ENCODE peak calls at places on chromosomes 3 and 15, in nine cellular contexts. E is thyroid gland, J is erythroblast, F is stomach, C is tibial nerve, K is heart left ventricle, Y is A549, R is K562, Q is Peyer's patch. V is an unnamed sample.

GRCh38 chr15:48796930-48797329 is 13.9 kb downstream of the CEP152 start:
- DNase-seq in J (peak), Q (no peak), E (no peak), F (no peak), Y (no peak), R (no peak), C (no peak), K (no peak), V (no peak)

GRCh38 chr3:13638927-13639326 is 90.0 kb downstream of the FBLN2 start:
- DNase-seq in Y (no peak), C (no peak), R (no peak), J (no peak), E (no peak), Q (no peak), K (no peak), F (no peak), V (no peak)

GRCh38 chr3:181313379-181313778 is 323.8 kb upstream of the DNAJC19 start:
- DNase-seq in E (no peak), Q (no peak), J (no peak), K (no peak), R (no peak), Y (no peak), C (no peak), F (no peak), V (no peak)

GRCh38 chr3:16132926-16133325 is 41.6 kb upstream of the GALNT15 start:
- DNase-seq in K (peak), Q (no peak), Y (no peak), R (no peak), E (no peak), J (no peak), C (no peak), F (no peak), V (no peak)

GRCh38 chr15:39543651-39544050 is 37.2 kb upstream of the THBS1 start:
- DNase-seq in Y (no peak), C (no peak), Q (no peak), E (no peak), R (peak), F (no peak), J (peak), K (no peak), V (no peak)

GRCh38 chr3:84165278-84165677 is 793.5 kb upstream of the CADM2 start:
- DNase-seq in Q (no peak), J (no peak), K (no peak), C (no peak), F (no peak), R (no peak), Y (no peak), E (no peak), V (no peak)

GRCh38 chr3:139670196-139670595 is 7.6 kb downstream of the NMNAT3 start:
- DNase-seq in Q (no peak), F (no peak), E (no peak), K (no peak), R (no peak), Y (no peak), C (no peak), J (no peak), V (no peak)

GRCh38 chr3:173977747-173978146 is 580.2 kb downstream of the NLGN1 start:
- DNase-seq in J (no peak), E (no peak), K (no peak), C (no peak), Q (no peak), R (no peak), F (no peak), Y (no peak), V (no peak)

GRCh38 chr3:59549972-59550371 is 500.1 kb upstream of the CFAP20DC start:
- DNase-seq in F (no peak), C (no peak), Y (no peak), K (no peak), J (no peak), E (no peak), R (no peak), Q (no peak), V (no peak)

GRCh38 chr15:76223521-76223920 is 87.7 kb downstream of the ETFA start:
- DNase-seq in Y (no peak), K (no peak), Q (no peak), F (no peak), C (no peak), E (no peak), R (no peak), J (no peak), V (no peak)

DNA sequence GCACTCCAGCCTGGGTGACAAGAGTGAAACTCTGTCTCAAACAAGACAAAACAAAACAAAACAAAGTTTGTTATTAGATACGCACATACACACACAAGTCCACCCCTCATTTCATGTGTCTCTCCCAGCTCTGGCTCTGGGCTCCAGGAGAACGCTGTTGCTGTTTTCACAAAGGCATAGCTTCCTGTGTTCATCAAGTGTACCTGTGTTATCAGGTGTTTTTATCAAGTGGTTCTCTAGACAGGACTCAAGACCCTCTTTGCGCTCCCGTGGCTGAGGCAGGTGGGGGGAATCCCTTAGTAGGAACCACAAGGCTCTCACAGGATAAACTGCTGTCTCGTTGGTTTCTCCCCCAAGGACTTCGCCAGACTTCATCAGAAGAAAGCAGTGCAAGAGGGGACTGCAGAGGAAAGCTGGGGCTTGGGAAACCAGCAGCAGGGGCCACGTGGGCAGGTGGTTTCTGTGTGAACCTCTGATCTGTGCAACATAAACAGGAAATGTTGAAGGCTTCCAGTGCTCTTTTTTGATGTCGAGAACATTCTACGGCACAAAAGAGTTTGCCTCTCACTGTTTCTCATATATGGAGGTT is 6.9 kb upstream of the PPP1R2 start:
- DNase-seq in K (no peak), Y (no peak), C (no peak), E (peak), Q (peak), J (no peak), F (no peak), R (no peak), V (peak)
- TF ChIP-seq POLR2A in K (no peak), Y (no peak), C (no peak), E (no peak), Q (no peak), J (no peak), F (no peak), R (no peak), V (no peak)

GRCh38 chr15:69904296-69904560 is 193.5 kb downstream of the TLE3 start:
- DNase-seq in Q (no peak), C (no peak), R (no peak), E (no peak), J (no peak), Y (no peak), K (no peak), F (no peak), V (no peak)
- TF ChIP-seq POLR2A in Q (no peak), C (no peak), R (no peak), E (no peak), J (no peak), Y (no peak), K (no peak), F (no peak), V (no peak)

GRCh38 chr3:126180477-126181397 is at the start of gene ALDH1L1:
- DNase-seq in Y (no peak), K (peak), F (peak), R (no peak), Q (peak), C (peak), J (no peak), E (peak), V (peak)
- TF ChIP-seq POLR2A in Y (no peak), K (no peak), F (no peak), R (no peak), Q (no peak), C (no peak), J (no peak), E (no peak), V (peak)

DNA sequence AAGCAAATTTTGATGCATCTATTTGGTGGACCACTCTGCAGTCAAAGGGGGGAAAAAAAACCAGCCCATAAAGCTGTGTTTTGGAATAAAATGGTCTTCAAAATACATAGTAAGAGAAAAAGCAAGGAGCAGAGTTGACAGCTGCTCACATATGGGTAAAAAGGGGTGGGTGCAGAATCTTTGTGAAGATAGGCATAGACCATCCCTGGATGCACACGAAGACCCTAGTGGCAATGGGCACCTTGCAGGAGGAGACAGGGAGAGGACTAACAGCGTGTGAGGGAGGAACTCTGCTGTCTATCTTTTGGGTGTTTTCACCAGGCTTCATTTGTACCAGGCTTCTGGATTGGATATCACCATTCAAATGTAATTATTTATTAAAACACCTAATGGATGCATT is 43.9 kb downstream of the CTNNB1 start:
- DNase-seq in R (no peak), J (no peak), K (no peak), E (no peak), Q (no peak), Y (no peak), F (no peak), C (no peak), V (no peak)
- TF ChIP-seq POLR2A in R (no peak), J (no peak), K (no peak), E (no peak), Q (no peak), Y (no peak), F (no peak), C (no peak), V (no peak)

GRCh38 chr3:33318709-33319380 is 41.6 kb downstream of the FBXL2 start:
- DNase-seq in K (no peak), R (no peak), J (peak), F (no peak), Q (no peak), Y (no peak), C (no peak), E (no peak), V (no peak)
- TF ChIP-seq POLR2A in K (no peak), R (no peak), J (no peak), F (no peak), Q (no peak), Y (no peak), C (no peak), E (no peak), V (no peak)

DNA sequence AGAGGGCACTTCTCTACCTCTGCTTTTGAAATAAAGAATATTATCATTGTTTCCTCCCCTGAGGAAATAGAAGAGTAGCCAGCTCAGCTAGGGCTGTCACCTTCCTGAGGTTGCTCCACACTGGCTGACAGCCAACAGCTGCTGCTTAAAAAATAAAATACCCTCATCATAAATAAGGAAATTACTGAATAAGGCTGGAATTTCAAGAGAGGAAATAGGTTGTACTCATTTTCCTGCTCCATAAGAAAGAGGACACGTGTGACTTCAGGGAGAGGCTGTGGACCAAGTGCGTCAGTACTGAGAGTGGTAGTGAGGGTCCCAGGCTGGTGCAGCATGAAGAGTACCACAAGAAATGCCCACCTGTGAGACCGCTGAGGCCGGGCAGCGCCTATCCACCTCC is 8.1 kb upstream of the C2CD4B start:
- DNase-seq in Q (no peak), K (peak), F (no peak), E (peak), Y (no peak), C (no peak), J (no peak), R (no peak), V (no peak)
- TF ChIP-seq POLR2A in Q (no peak), K (no peak), F (no peak), E (no peak), Y (no peak), C (no peak), J (no peak), R (no peak), V (no peak)

DNA sequence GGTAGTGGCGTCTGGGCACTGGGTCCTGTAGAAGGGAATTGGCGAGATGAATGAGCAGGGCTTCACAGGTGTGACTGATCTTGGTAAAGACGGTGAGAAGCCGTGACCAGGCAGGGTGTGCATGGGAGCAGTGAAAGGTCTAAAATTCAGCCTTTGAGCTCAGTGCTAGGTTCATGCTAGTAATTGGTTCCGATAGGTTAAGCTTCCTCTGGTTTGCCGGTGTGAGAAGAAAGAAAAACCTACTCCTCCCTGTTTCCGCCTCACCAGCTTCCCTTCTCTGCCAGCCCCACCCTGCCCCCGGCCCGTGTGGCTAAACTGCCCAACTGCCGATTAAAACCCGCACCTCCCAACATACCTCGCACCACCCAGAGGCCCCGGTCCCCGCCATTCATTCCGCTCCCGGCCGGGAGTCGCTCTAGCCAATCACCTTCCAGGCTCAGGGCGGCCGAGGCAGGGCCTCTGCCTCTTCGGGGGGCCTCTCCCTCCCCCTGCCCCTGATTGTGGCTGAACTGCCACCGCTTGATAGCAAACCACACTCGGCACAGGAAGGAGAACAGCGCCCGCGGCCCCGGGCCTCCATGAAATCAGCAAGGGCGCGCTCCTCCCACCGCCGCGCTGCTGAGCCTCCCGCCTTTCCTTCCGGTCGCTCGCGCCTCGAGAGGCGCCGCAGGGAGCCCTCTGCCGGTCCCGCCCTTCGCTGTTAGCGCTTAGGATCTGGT is 7.3 kb upstream of the NRROS start:
- DNase-seq in J (peak), R (peak), Q (peak), E (peak), K (peak), F (peak), Y (peak), C (peak), V (peak)
- TF ChIP-seq POLR2A in J (peak), R (peak), Q (peak), E (no peak), K (no peak), F (peak), Y (no peak), C (peak), V (peak)

V was measured in transverse colon.